ENCODE peak calls at places on chromosomes 3 and 15, in four cellular contexts. C is transverse colon, N is breast epithelium, B is HCT116. H is an unnamed sample.

GRCh38 chr3:195876297-195877031 is 31.9 kb downstream of the TNK2 start:
- DNase-seq in N (no peak), B (peak; percentile 78), C (peak; percentile 92), H (no peak)

GRCh38 chr15:36612063-36612788 is 32.8 kb downstream of the CDIN1 start:
- DNase-seq in B (peak; percentile 34), C (no peak), N (no peak), H (no peak)

GRCh38 chr15:35871282-35871681 is 325.3 kb upstream of the DPH6 start:
- DNase-seq in N (no peak), B (no peak), C (no peak), H (no peak)

GRCh38 chr3:64548200-64548889 is 139.5 kb downstream of the ADAMTS9 start:
- DNase-seq in B (no peak), N (peak; percentile 69), C (peak; percentile 64), H (peak; percentile 95)

GRCh38 chr3:88263417-88264116 is 113.8 kb downstream of the C3orf38 start:
- DNase-seq in C (peak; percentile 48), B (no peak), N (no peak), H (no peak)

GRCh38 chr3:58737644-58738043 is 71.1 kb upstream of the FAM3D start:
- DNase-seq in B (no peak), C (no peak), N (no peak), H (no peak)

GRCh38 chr3:72379500-72380187 is 468.6 kb downstream of the SHQ1 start:
- DNase-seq in C (no peak), N (no peak), B (no peak), H (no peak)

GRCh38 chr15:65069179-65069578 is 1.4 kb upstream of the RASL12 start:
- DNase-seq in N (no peak), B (no peak), C (peak; percentile 50), H (peak; percentile 94)

GRCh38 chr3:114338651-114339357 is 45.0 kb downstream of the TIGIT start:
- DNase-seq in C (no peak), B (no peak), N (no peak), H (no peak)

GRCh38 chr15:31325976-31326728 is 483 bp upstream of the KLF13 start:
- DNase-seq in C (peak; percentile 99), B (peak; percentile 91), N (peak; percentile 99), H (peak; percentile 99)
- TF ChIP-seq POLR2AphosphoS5 in C (peak; percentile 96), B (peak; percentile 73), N (peak; percentile 91), H (peak; percentile 98)

GRCh38 chr15:61654004-61654740 is 406.1 kb downstream of the VPS13C start:
- DNase-seq in N (no peak), C (peak; percentile 39), B (no peak), H (no peak)
- H3K27ac ChIP-seq in N (peak overlapping the region; percentile 88), C (no peak overlapping the region), B (no peak overlapping the region), H (no peak overlapping the region)

DNA sequence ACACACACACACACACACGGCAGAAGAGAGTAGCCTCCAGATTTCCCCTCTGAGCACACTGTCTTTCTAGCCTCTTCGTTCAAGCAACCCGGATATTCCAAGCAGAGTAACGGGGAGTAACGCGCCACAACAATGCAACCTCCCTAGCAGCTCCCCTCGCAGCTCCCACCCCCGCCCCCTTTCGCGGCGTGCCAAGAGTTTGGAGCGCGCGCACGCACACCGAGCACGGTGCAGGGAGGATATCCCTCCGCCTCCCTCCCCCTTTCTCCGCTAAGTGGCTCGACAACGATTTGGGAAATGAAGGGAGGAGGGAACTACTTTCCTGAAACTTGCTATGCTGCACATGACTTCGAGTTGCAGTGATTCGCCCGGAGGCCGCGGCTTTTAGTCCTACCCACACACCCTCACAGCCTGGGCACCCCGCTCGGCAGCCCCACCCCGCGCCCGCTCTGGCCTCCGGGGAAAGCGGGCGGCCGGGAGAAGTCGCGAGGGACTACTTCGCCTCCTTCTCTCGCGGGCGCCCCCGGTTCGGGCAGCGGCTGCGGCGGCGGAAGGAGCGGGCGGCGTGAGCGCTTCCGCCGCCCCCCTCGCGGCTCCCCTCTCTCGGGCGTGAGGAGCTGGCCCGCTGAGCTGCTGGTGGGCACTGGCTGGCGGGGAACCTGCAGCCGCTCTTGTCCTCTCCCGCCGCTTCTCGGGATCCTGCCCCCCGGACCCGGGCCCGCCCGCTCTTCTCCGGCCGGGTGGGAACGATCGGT is 733 bp upstream of the SPRED1 start:
- DNase-seq in B (peak; percentile 96), C (peak; percentile 90), N (peak; percentile 83), H (peak; percentile 95)
- TF ChIP-seq POLR2A in B (peak; percentile 53), C (peak; percentile 83), N (peak; percentile 14), H (peak; percentile 43)

DNA sequence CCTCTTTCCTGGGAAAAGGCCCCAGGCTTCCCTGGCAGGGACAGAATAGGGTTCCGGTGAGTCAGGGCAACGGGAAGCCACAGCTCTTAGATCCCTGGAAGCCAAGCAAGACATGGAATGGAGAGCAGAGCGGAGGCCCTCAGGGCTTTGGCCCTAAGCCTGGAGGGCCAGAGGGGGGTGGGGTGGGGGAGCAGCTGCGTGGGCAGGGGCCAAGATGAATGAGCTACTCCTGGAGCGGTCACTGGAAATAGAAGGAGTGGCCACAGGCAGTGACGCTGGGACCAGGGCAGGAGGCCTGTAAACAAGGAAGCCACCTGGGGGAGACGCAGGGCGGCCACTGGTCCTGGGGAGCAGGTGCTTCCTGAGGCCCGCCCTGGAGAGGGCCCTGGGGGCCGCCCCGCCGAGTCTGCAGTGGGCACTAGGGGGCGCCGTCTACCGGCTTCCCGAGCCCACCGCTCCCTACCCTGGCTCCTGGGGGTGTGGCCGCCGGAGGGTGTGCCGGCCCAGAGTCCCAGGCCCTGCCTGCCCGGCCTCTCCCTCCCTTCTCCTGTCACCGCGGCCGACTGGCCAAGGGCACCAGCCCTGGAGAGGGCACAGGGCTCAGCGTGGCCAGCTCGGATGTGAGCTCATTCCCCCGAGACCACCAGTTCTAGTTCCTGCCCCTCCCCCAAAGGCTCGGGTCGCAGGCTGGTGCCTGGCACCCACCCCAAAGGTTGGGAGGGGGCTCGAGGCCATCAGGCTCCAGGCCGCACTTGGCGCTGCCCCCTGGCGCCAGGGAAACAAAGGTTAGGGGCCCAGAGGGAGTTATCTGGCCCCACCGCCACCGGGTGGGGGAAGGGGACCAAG is 12.1 kb downstream of the VPS18 start:
- DNase-seq in N (peak; percentile 88), C (peak; percentile 96), B (peak; percentile 90), H (peak; percentile 94)
- TF ChIP-seq POLR2AphosphoS5 in N (peak; percentile 23), C (peak; percentile 65), B (peak; percentile 85), H (peak; percentile 57)

GRCh38 chr3:37475435-37475834 is 301.1 kb upstream of the LRRFIP2 start:
- DNase-seq in C (no peak), B (no peak), N (no peak), H (no peak)
- H3K27ac ChIP-seq in C (no peak overlapping the region), B (no peak overlapping the region), N (no peak overlapping the region), H (no peak overlapping the region)

GRCh38 chr3:53113293-53114010 is 16.8 kb downstream of the RFT1 start:
- DNase-seq in C (no peak), B (no peak), N (no peak), H (peak; percentile 86)

GRCh38 chr3:53109822-53110771 is 20.1 kb downstream of the RFT1 start:
- DNase-seq in B (peak; percentile 19), C (peak; percentile 66), N (no peak), H (peak; percentile 91)

GRCh38 chr3:53116956-53117355 is 13.3 kb downstream of the RFT1 start:
- DNase-seq in N (no peak), C (no peak), B (no peak), H (no peak)

GRCh38 chr3:53114412-53115074 is 15.7 kb downstream of the RFT1 start:
- DNase-seq in N (no peak), B (no peak), C (no peak), H (no peak)

GRCh38 chr3:53114011-53114400 is 16.2 kb downstream of the RFT1 start:
- DNase-seq in N (peak; percentile 78), B (peak; percentile 54), C (peak; percentile 86), H (peak; percentile 92)
- TF ChIP-seq POLR2A in N (no peak), B (no peak), C (no peak), H (no peak)

GRCh38 chr3:48472923-48473616 is 26.5 kb downstream of the ATRIP start:
- DNase-seq in B (peak; percentile 77), C (peak; percentile 96), N (peak; percentile 84), H (peak; percentile 96)
- TF ChIP-seq POLR2AphosphoS5 in B (peak; percentile 71), C (peak; percentile 89), N (peak; percentile 77), H (peak; percentile 82)

DNA sequence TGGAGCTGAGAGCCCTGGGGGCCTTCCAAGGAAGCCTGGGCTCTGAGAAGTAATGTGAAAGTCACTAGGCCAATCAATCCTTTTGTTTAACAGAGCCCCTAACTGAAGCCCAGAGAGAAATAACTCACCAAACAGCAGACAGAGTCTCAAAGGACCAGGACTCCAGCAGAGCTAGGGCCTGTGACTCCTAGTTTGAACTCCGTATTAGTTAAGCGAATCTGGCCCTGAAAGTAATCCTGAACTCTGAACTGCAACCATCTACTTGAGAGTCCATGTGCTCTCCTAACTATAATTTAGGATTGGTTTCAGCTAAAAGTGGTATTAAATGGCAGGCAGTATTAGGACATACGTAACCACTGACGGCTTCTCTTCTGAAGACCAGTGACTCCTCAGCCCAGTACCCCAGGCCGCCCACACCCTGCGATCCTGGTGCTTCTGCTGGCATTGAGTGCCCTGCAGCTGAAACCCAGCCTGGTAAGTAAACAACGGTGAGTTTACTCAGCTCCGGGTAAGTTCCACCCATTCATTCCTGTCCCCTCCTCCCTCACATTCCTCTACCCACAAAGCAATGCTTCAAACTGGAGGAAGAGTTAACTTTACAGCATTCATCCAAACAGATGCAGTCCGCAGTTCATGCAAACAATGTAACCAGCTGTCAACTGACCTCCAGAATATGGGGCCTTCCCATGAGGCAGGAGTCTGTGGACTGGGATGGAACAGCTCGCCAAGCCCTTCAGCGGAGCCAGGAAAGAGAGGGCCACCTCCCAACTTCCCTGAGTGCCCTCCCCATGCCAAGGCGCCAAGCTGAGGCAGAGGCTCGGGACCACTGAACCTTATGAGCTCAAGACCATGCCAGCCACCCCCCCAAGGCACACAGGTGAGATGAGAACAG is 7.3 kb downstream of the MYO5C start:
- DNase-seq in N (peak; percentile 81), C (peak; percentile 87), B (no peak), H (no peak)
- H3K27ac ChIP-seq in N (peak overlapping the region; percentile 74), C (peak overlapping the region; percentile 90), B (no peak overlapping the region), H (no peak overlapping the region)